ENCODE peak calls at places on chromosomes 5 and 9, in ten cellular contexts. R, Y, X, S, H, B, F, L, J and Q are unnamed samples.

GRCh38 chr5:6096101-6096500 is 282.2 kb downstream of the MED10 start:
- DNase-seq in R (no peak), Y (no peak), X (no peak), S (no peak), H (no peak), B (no peak), F (no peak), L (no peak), J (no peak), Q (no peak)

GRCh38 chr5:3564827-3565560 is 30.6 kb upstream of the IRX1 start:
- DNase-seq in R (no peak), Y (no peak), X (no peak), S (no peak), H (no peak), B (no peak), F (no peak), L (no peak), J (no peak), Q (no peak)

GRCh38 chr9:104864675-104865104 is 63.3 kb downstream of the ABCA1 start:
- DNase-seq in R (no peak), Y (no peak), X (no peak), S (no peak), H (no peak), B (peak; percentile 80), F (no peak), L (peak; percentile 47), J (no peak), Q (no peak)

GRCh38 chr9:76292658-76293057 is 101.6 kb downstream of the RFK start:
- DNase-seq in R (no peak), Y (no peak), X (no peak), S (no peak), H (no peak), B (no peak), F (no peak), L (no peak), J (no peak), Q (no peak)

GRCh38 chr9:121372239-121372562 is 2.2 kb upstream of the STOM start:
- DNase-seq in R (no peak), Y (no peak), X (no peak), S (no peak), H (no peak), B (no peak), F (no peak), L (no peak), J (no peak), Q (no peak)

GRCh38 chr5:140151068-140151718 is 23.8 kb upstream of the CYSTM1 start:
- DNase-seq in R (no peak), Y (no peak), X (no peak), S (no peak), H (no peak), B (no peak), F (no peak), L (no peak), J (peak; percentile 45), Q (no peak)

GRCh38 chr5:111308951-111309350 is 84.8 kb downstream of the CAMK4 start:
- DNase-seq in R (no peak), Y (no peak), X (no peak), S (no peak), H (no peak), B (no peak), F (no peak), L (no peak), J (no peak), Q (no peak)

GRCh38 chr5:82975812-82976211 is 101.4 kb downstream of the TMEM167A start:
- DNase-seq in R (no peak), Y (no peak), X (no peak), S (no peak), H (no peak), B (no peak), F (no peak), L (no peak), J (no peak), Q (no peak)

GRCh38 chr9:35529156-35529823 is 39.4 kb downstream of the RUSC2 start:
- DNase-seq in R (no peak), Y (no peak), X (no peak), S (no peak), H (no peak), B (no peak), F (no peak), L (no peak), J (no peak), Q (no peak)

GRCh38 chr5:60196382-60197113 is 303.0 kb upstream of the PDE4D start:
- DNase-seq in R (no peak), Y (no peak), X (no peak), S (no peak), H (no peak), B (peak; percentile 96), F (peak; percentile 78), L (peak; percentile 47), J (no peak), Q (peak; percentile 91)

GRCh38 chr9:128558431-128559310 is 6.3 kb downstream of the SPTAN1 start:
- DNase-seq in R (peak; percentile 87), Y (peak; percentile 77), X (peak; percentile 77), S (peak; percentile 72), H (peak; percentile 78), B (peak; percentile 93), F (peak; percentile 94), L (peak; percentile 78), J (peak; percentile 91), Q (peak; percentile 58)

GRCh38 chr9:98010450-98010849 is 27.3 kb downstream of the ANP32B start:
- DNase-seq in R (peak; percentile 61), Y (peak; percentile 65), X (no peak), S (no peak), H (no peak), B (peak; percentile 51), F (no peak), L (no peak), J (peak; percentile 32), Q (no peak)

GRCh38 chr9:134185536-134186011 is 21.2 kb upstream of the RNU6ATAC start:
- DNase-seq in R (no peak), Y (peak; percentile 33), X (no peak), S (peak; percentile 3), H (peak; percentile 6), B (peak; percentile 30), F (peak; percentile 42), L (no peak), J (no peak), Q (no peak)

GRCh38 chr5:135018457-135018856 is 15.6 kb downstream of the PITX1 start:
- DNase-seq in R (no peak), Y (no peak), X (no peak), S (no peak), H (no peak), B (no peak), F (no peak), L (no peak), J (peak; percentile 9), Q (no peak)

GRCh38 chr5:128158342-128158741 is 74.8 kb downstream of the SLC12A2 start:
- DNase-seq in R (no peak), Y (no peak), X (no peak), S (no peak), H (no peak), B (no peak), F (no peak), L (no peak), J (no peak), Q (no peak)

GRCh38 chr5:23139338-23140171 is 286.4 kb upstream of the CDH12 start:
- DNase-seq in R (no peak), Y (peak; percentile 41), X (no peak), S (no peak), H (no peak), B (no peak), F (no peak), L (no peak), J (no peak), Q (no peak)

GRCh38 chr9:89839427-89839826 is 234.6 kb downstream of the GADD45G start:
- DNase-seq in R (no peak), Y (no peak), X (no peak), S (no peak), H (no peak), B (no peak), F (no peak), L (no peak), J (peak; percentile 53), Q (no peak)

GRCh38 chr5:75152861-75153260 is 83.8 kb downstream of the ANKRD31 start:
- DNase-seq in R (no peak), Y (peak; percentile 50), X (no peak), S (no peak), H (no peak), B (no peak), F (no peak), L (no peak), J (no peak), Q (no peak)

GRCh38 chr5:75156585-75156984 is 80.1 kb downstream of the ANKRD31 start:
- DNase-seq in R (no peak), Y (no peak), X (no peak), S (no peak), H (no peak), B (no peak), F (no peak), L (no peak), J (no peak), Q (no peak)
- TF ChIP-seq CTCF in R (no peak), Y (no peak), X (no peak), S (no peak), H (no peak), B (peak; percentile 1), F (no peak), L (no peak), J (no peak), Q (no peak)

DNA sequence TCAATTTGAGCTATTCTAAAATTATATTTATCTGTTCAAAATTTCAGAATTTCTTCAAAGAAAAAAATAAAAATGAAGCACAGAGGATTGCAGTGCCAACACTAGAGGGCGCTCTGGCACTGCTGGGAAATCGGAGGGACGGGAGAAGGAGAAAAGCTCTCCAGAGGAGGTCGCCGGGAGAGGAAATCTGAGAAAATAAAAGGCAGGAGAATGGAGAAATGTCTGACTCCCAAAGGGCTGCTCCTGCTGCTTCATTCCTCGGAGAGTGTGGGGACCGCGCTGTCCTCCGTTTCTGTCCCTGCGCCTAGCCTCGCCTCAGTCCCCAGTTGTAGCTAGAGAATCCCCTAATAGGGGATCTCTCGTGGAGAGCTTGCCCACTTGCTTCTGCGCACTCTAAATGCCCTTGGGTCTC is 40.0 kb upstream of the ARSB start:
- DNase-seq in R (peak; percentile 57), Y (peak; percentile 44), X (peak; percentile 39), S (peak; percentile 27), H (peak; percentile 69), B (peak; percentile 54), F (peak; percentile 76), L (peak; percentile 69), J (peak; percentile 61), Q (peak; percentile 10)
- H3K4me3 ChIP-seq in R (no peak overlapping the region), Y (no peak overlapping the region), X (no peak overlapping the region), S (peak overlapping the region; percentile 18), H (no peak overlapping the region), B (peak overlapping the region; percentile 41), F (no peak overlapping the region), L (peak overlapping the region; percentile 17), J (peak overlapping the region; percentile 9), Q (peak overlapping the region; percentile 47)

DNA sequence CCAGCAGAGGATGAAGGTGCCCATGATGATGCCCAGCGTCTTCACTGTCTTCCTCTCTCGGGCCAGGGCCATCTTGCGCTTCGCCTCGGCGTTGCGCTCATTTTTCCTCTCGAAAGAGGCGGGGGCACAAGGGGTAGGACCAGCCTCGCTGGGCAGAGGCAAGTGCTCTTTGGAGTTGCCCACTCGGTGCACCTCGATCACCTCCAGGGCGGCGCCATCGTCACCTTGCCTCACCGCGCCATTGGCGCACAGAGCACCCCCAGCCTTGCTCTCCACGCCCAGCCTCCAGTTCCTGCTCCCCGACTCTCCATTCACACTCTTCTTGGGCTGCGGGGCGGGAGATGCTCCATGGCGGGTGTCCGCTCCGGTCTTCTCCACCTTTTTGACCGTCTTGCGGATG is 1.6 kb downstream of the HTR1A start:
- DNase-seq in R (no peak), Y (no peak), X (no peak), S (no peak), H (no peak), B (no peak), F (no peak), L (no peak), J (no peak), Q (no peak)
- TF ChIP-seq CTCF in R (no peak), Y (no peak), X (no peak), S (no peak), H (no peak), B (no peak), F (no peak), L (no peak), J (no peak), Q (no peak)

GRCh38 chr5:96896285-96896711 is 20.0 kb downstream of the ERAP2 start:
- DNase-seq in R (no peak), Y (peak; percentile 78), X (no peak), S (no peak), H (no peak), B (no peak), F (no peak), L (no peak), J (no peak), Q (no peak)
- H3K4me3 ChIP-seq in R (no peak overlapping the region), Y (peak overlapping the region; percentile 54), X (no peak overlapping the region), S (no peak overlapping the region), H (no peak overlapping the region), B (no peak overlapping the region), F (no peak overlapping the region), L (no peak overlapping the region), J (no peak overlapping the region), Q (no peak overlapping the region)